ENCODE peak calls at places on chromosomes 16 and 17, in nine cellular contexts. N, E, H, W, O, S, A, X and I are unnamed samples.

GRCh38 chr17:57457188-57457587 is 200.9 kb downstream of the MSI2 start:
- DNase-seq in O (no peak), H (no peak), N (no peak), A (no peak), E (no peak), S (no peak), W (no peak), X (no peak), I (no peak)

GRCh38 chr16:54164789-54165173 is 121.8 kb downstream of the IRX3 start:
- DNase-seq in H (no peak), S (no peak), E (no peak), X (no peak), A (no peak), N (no peak), W (no peak), O (no peak), I (no peak)

GRCh38 chr17:81399481-81400153 is 4.4 kb downstream of the BAHCC1 start:
- DNase-seq in W (no peak), H (peak; percentile 55), N (no peak), S (no peak), E (no peak), O (no peak), A (no peak), X (no peak), I (no peak)

GRCh38 chr16:68093816-68094613 is 8.8 kb downstream of the NFATC3 start:
- DNase-seq in H (peak; percentile 68), X (no peak), E (no peak), S (no peak), A (no peak), W (no peak), O (no peak), N (no peak), I (no peak)

GRCh38 chr17:13544292-13544691 is 57.4 kb downstream of the HS3ST3A1 start:
- DNase-seq in N (no peak), X (no peak), W (peak; percentile 70), H (no peak), E (no peak), A (no peak), O (no peak), S (no peak), I (peak; percentile 25)

GRCh38 chr16:87686697-87687570 is 78.9 kb downstream of the KLHDC4 start:
- DNase-seq in A (no peak), N (no peak), X (no peak), S (no peak), W (no peak), E (no peak), O (no peak), H (no peak), I (no peak)

GRCh38 chr17:58121925-58122324 is 26.3 kb upstream of the OR4D1 start:
- DNase-seq in N (no peak), W (no peak), E (no peak), X (no peak), O (no peak), H (peak; percentile 69), S (no peak), A (no peak), I (no peak)

GRCh38 chr17:76957600-76958464 is 89.6 kb downstream of the MGAT5B start:
- DNase-seq in N (no peak), A (no peak), S (no peak), W (no peak), E (no peak), O (no peak), X (peak; percentile 51), H (peak; percentile 28), I (no peak)

GRCh38 chr16:11106726-11107125 is 149.3 kb downstream of the SOCS1 start:
- DNase-seq in W (no peak), H (no peak), O (no peak), E (no peak), X (no peak), A (no peak), S (no peak), N (no peak), I (no peak)

GRCh38 chr16:11104168-11105037 is 151.6 kb downstream of the SOCS1 start:
- DNase-seq in S (no peak), X (no peak), H (no peak), W (no peak), A (no peak), O (no peak), N (no peak), E (no peak), I (no peak)

GRCh38 chr16:11102523-11102898 is 153.5 kb downstream of the SOCS1 start:
- DNase-seq in O (no peak), A (no peak), H (no peak), S (no peak), E (no peak), W (no peak), N (no peak), X (no peak), I (no peak)

GRCh38 chr16:11107781-11108465 is 148.1 kb downstream of the SOCS1 start:
- DNase-seq in N (no peak), E (no peak), S (no peak), A (no peak), X (no peak), W (no peak), H (no peak), O (no peak), I (no peak)

DNA sequence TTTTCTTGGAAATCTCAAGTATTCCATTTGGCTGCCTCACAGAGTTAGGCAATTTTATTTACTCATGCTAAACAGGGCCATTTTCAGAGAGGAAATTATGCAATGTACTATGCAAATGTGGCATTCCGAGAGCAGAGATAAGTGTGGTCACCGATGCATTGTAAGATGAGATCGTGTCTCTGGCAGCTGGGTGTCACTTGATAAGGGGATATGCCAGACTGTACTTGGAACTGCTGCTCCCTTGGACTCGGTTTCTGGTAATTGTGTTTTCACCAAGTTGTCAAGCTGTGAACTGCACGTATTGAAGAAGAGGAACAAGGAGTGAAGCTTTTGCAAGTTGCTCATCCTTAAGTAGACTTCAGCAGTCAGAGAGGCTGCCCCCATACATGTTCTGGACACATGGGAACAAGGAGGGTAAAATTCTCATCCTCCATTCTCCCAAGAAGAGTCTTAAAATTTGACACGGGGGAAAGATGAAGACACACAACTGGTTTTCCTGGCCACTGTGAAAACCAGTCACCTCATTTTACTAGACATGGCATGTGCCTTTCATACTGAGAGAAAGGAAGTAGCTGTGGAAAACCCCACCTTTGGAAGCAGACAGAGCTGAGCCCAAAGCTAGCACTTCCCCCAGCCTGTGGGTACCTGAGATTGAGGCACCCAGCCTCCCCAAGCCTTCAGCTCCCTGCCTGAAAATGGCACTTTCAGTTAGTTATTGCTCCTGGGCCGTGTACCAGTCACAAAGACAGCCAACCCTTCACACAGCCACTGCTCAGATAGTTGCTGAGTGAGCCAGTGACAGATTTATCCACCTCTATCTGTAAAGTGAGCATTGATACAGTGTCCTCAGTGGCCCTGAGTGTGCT is 150.7 kb downstream of the SOCS1 start:
- DNase-seq in A (no peak), N (no peak), H (no peak), X (no peak), S (no peak), E (peak; percentile 84), O (peak; percentile 56), W (no peak), I (peak; percentile 9)
- TF ChIP-seq POLR2AphosphoS5 in A (peak; percentile 91), N (no peak), H (no peak), X (peak; percentile 84), S (no peak), E (no peak), O (no peak), W (peak; percentile 90), I (peak; percentile 56)

GRCh38 chr17:64447526-64447925 is 1.4 kb upstream of the MILR1 start:
- DNase-seq in A (no peak), E (no peak), O (no peak), N (no peak), W (no peak), H (no peak), S (no peak), X (no peak), I (no peak)

GRCh38 chr17:64437944-64438525 is 10.9 kb upstream of the MILR1 start:
- DNase-seq in W (no peak), X (no peak), N (no peak), H (no peak), S (no peak), E (no peak), A (no peak), O (no peak), I (no peak)

GRCh38 chr17:64443086-64443760 is 5.7 kb upstream of the MILR1 start:
- DNase-seq in N (no peak), E (no peak), W (no peak), H (peak; percentile 2), X (no peak), A (no peak), S (no peak), O (no peak), I (no peak)

GRCh38 chr17:64442550-64442971 is 6.4 kb upstream of the MILR1 start:
- DNase-seq in N (no peak), S (no peak), W (no peak), X (peak; percentile 81), O (no peak), E (no peak), A (no peak), H (no peak), I (no peak)

GRCh38 chr17:64441772-64442549 is 7.0 kb upstream of the MILR1 start:
- DNase-seq in W (no peak), H (no peak), E (peak; percentile 82), S (no peak), X (peak; percentile 73), N (no peak), O (peak; percentile 74), A (no peak), I (no peak)
- TF ChIP-seq POLR2AphosphoS5 in W (no peak), H (no peak), E (peak; percentile 39), S (no peak), X (peak; percentile 34), N (no peak), O (peak; percentile 57), A (peak; percentile 17), I (no peak)

GRCh38 chr17:4536742-4537411 is 18.3 kb downstream of the MYBBP1A start:
- DNase-seq in O (peak; percentile 43), W (no peak), N (no peak), A (no peak), S (no peak), H (peak; percentile 30), E (no peak), X (no peak), I (no peak)

GRCh38 chr17:4535667-4536258 is 19.4 kb downstream of the MYBBP1A start:
- DNase-seq in S (no peak), E (no peak), N (no peak), A (no peak), H (peak; percentile 32), W (no peak), O (no peak), X (no peak), I (no peak)

GRCh38 chr17:4537451-4538235 is 17.5 kb downstream of the MYBBP1A start:
- DNase-seq in N (no peak), H (no peak), E (no peak), X (no peak), A (no peak), O (no peak), S (no peak), W (no peak), I (no peak)

GRCh38 chr17:4534928-4535666 is 20.1 kb downstream of the MYBBP1A start:
- DNase-seq in W (no peak), A (no peak), E (no peak), H (peak; percentile 43), S (peak; percentile 66), X (no peak), N (no peak), O (no peak), I (no peak)

DNA sequence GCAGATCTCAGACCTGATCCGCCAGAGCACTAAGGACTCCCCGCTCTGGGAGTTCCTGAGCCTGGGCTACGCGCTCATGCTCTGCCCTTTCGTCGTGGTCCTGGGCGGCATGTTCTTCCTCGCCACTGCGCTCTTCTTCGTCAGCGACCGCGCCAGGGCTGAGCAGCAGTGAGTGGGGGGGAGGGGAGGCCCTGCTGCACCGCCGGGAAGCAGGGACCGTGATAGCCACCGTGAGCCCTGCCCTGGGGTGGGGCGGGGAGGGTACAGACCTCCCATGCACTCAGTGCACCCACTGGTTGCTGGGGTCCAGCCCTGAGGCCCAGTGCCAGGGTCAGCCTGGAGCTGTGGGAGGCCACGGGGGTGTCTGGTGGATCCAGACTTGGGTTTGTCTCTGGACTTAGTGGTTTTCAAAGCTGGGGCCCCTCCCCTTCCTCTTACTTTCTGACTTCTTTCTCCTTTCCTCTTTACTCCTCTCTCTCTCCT is 18.9 kb downstream of the MYBBP1A start:
- DNase-seq in N (no peak), W (no peak), E (no peak), X (no peak), S (peak; percentile 75), O (no peak), A (no peak), H (peak; percentile 62), I (no peak)
- TF ChIP-seq POLR2AphosphoS5 in N (no peak), W (no peak), E (no peak), X (no peak), S (peak; percentile 68), O (peak; percentile 22), A (no peak), H (peak; percentile 56), I (no peak)

DNA sequence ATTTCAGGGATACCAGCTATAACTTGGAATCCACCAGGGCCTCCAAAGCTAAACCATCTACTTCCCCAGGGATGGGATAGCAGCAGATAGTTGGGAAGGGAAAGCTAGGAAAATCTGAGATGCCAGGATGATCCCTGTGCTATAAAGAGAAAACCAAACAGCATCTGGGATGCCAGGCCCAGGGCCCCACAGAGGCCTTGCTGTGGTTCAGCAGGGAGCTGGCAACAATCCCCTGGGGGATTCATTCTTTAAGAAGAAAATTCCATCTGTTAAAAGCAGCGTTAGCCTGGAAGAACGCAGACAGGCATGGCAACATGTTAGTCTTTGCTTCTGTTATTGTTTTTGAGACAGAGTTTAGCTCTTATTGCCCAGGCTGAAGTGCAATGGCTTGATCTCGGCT is 16.6 kb downstream of the MYO18A start:
- DNase-seq in X (peak; percentile 6), H (no peak), N (no peak), A (no peak), W (no peak), S (no peak), O (no peak), E (peak; percentile 58), I (no peak)
- TF ChIP-seq POLR2AphosphoS5 in X (no peak), H (no peak), N (no peak), A (no peak), W (no peak), S (no peak), O (no peak), E (no peak), I (no peak)